ENCODE peak calls at places on chromosomes 7 and 10, in four cellular contexts. S, A, H and W are unnamed samples.

GRCh38 chr7:20217193-20217948 is at the start of gene MACC1:
- DNase-seq in S (no peak), A (no peak), H (peak), W (no peak)

GRCh38 chr10:50550291-50550839 is 73.4 kb downstream of the SGMS1 start:
- DNase-seq in S (no peak), A (no peak), H (no peak), W (no peak)

GRCh38 chr10:98852686-98853085 is 383.0 kb downstream of the HPSE2 start:
- DNase-seq in S (no peak), A (peak), H (no peak), W (no peak)

GRCh38 chr10:103783686-103784085 is 71.7 kb downstream of the SH3PXD2A start:
- DNase-seq in S (no peak), A (peak), H (no peak), W (no peak)

GRCh38 chr10:73997479-73997805 is 474 bp upstream of the VCL start:
- DNase-seq in S (no peak), A (no peak), H (no peak), W (no peak)

GRCh38 chr7:80136276-80137045 is 1.8 kb downstream of the GNAI1 start:
- DNase-seq in S (no peak), A (peak), H (peak), W (peak)

GRCh38 chr7:75642810-75643486 is 95.8 kb downstream of the HIP1 start:
- DNase-seq in S (peak), A (peak), H (peak), W (peak)

GRCh38 chr7:136009488-136010079 is 32.4 kb upstream of the MTPN start:
- DNase-seq in S (no peak), A (peak), H (peak), W (peak)

GRCh38 chr10:114301177-114301576 is 62.1 kb downstream of the VWA2 start:
- DNase-seq in S (no peak), A (no peak), H (peak), W (no peak)

GRCh38 chr10:76111986-76112825 is 680.8 kb downstream of the LRMDA start:
- DNase-seq in S (no peak), A (no peak), H (no peak), W (no peak)

GRCh38 chr10:118590334-118590733 is 5.1 kb downstream of the PRLHR start:
- DNase-seq in S (no peak), A (peak), H (peak), W (no peak)

GRCh38 chr10:62352356-62352963 is 21.7 kb upstream of the ZNF365 start:
- DNase-seq in S (no peak), A (peak), H (peak), W (peak)

GRCh38 chr7:93407239-93407638 is 167.3 kb downstream of the CALCR start:
- DNase-seq in S (no peak), A (no peak), H (no peak), W (no peak)

GRCh38 chr7:94123136-94123535 is 119.0 kb upstream of the BET1 start:
- DNase-seq in S (no peak), A (no peak), H (no peak), W (no peak)

GRCh38 chr7:50640779-50641178 is 75.6 kb upstream of the DDC start:
- DNase-seq in S (no peak), A (no peak), H (no peak), W (no peak)

GRCh38 chr7:129247087-129247486 is 22.3 kb downstream of the AHCYL2 start:
- DNase-seq in S (no peak), A (peak), H (no peak), W (no peak)

GRCh38 chr7:141076377-141076776 is 2.5 kb downstream of the TMEM178B start:
- DNase-seq in S (peak), A (no peak), H (no peak), W (no peak)

GRCh38 chr7:129298268-129298893 is 73.6 kb downstream of the AHCYL2 start:
- DNase-seq in S (peak), A (peak), H (peak), W (peak)

GRCh38 chr7:43921423-43921822 is 4.8 kb upstream of the UBE2D4 start:
- DNase-seq in S (no peak), A (no peak), H (no peak), W (no peak)

GRCh38 chr7:123054357-123055133 is 59.0 kb upstream of the TAS2R16 start:
- DNase-seq in S (no peak), A (no peak), H (peak), W (no peak)

GRCh38 chr7:51016546-51016945 is 233.8 kb upstream of the GRB10 start:
- DNase-seq in S (no peak), A (no peak), H (no peak), W (no peak)

GRCh38 chr10:52566471-52567246 is 205.9 kb downstream of the MBL2 start:
- DNase-seq in S (no peak), A (peak), H (peak), W (peak)

DNA sequence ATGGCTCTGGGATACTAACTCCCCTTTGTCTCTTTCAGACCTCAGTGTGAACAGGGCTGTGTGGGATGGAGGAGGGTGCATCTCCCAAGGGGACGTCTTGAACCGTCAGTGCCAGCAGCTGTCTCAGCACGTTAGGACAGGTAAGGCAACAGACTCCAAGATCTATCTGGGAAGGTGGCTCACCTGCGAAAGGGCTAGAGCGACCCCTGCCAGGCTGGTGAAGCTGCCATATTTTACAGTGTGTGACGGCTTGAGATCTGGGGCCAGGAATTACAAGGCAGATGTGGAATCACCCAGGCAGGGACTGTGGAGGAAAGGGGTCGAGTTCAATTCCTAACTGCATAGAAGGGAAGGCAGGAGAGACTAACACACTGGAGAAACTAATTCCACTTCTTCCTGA is 11.2 kb downstream of the MUC17 start:
- DNase-seq in S (no peak), A (no peak), H (no peak), W (no peak)
- TF ChIP-seq CTCF in S (no peak), A (no peak), H (no peak), W (no peak)

DNA sequence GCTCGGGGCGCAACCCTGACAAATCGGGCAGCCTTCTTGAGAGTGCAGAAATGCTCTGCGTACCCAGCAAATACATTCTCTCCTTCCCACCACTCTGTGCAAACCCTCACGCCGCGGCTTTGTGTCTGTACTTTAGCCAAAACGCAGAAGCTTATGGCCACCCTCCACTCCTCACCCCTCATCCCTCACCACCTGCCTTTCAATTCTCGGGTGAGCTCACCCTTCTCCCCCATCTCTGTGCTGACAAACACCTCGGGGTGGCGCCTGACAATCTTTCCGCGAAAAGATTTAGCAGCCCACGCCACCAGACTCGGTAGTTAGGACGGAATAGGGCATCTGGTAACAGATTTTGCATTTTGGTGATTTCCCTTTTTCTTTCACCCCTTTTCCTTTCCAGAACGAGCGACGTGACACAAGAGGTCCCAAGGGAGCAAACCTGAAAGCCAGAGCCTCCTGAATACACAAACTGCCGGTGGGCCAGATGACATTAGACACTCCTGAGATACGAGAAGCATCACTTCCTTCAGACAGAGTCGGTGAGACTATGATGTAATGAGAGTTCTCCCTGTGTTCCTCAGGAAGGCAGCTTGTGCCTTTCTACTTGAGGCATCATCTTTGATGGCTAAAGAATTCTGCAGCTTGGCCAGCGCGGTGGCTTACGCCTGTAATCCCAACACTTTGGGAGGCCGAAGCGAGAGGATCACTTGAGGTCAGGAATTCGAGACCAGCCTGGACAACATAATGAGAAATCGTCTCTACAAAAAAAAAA is 663 bp upstream of the ATAD1 start:
- DNase-seq in S (no peak), A (peak), H (peak), W (peak)
- TF ChIP-seq CTCF in S (peak), A (no peak), H (peak), W (no peak)

DNA sequence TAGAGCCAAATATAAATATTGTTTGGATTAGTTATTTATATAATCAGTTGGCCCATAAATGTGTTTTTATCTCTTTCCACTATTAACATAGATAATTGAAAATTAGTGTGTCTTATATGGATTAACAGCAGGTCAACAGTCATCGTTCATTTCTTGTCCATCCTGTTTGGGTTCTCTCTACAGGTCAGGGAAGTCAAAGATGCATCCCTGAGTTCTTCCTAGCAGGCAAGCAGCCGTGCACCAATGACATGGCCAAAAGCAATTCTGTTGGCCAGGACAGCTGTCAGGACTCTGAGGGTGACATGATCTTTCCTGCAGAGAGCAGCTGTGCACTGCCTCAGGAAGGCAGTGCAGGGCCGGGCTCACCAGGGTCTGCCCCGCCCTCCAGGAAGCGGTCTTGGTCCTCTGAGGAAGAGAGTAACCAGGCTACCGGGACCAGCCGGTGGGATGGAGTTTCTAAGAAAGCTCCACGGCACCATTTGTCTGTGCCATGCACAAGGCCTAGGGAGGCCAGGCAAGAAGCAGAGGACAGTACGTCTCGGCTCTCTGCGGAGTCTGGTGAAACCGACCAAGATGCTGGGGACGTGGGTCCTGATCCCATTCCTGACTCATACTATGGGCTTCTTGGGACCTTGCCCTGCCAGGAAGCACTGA is 15.9 kb downstream of the FBH1 start:
- DNase-seq in S (no peak), A (no peak), H (no peak), W (no peak)
- TF ChIP-seq CTCF in S (no peak), A (no peak), H (no peak), W (no peak)

DNA sequence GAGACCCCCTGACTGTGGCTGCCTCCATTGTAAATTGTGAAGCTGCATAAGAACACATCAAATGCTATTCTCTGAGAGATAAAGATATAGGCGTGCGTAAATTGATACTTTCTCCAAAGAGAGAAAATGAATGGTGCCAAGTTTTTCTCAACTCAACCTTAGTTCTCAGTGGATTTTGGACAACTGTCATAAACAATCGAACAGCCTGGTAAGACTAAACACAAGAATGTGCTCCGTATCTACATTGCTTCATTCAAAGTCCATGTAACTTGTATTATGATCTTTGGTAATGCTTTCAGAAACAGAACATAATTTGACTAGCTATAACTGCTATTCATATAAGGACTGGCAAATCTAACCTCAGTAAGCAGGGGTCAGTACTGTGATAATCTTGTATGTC is 429.1 kb downstream of the SEMA3D start:
- DNase-seq in S (no peak), A (no peak), H (no peak), W (no peak)
- TF ChIP-seq CTCF in S (no peak), A (no peak), H (no peak), W (no peak)

GRCh38 chr10:129335942-129336341 is 131.1 kb upstream of the MGMT start:
- DNase-seq in S (no peak), A (no peak), H (no peak), W (no peak)

GRCh38 chr10:129335396-129335795 is 131.6 kb upstream of the MGMT start:
- DNase-seq in S (no peak), A (no peak), H (no peak), W (no peak)

GRCh38 chr10:129334326-129334725 is 132.7 kb upstream of the MGMT start:
- DNase-seq in S (no peak), A (no peak), H (no peak), W (no peak)

GRCh38 chr10:129329375-129330040 is 137.5 kb upstream of the MGMT start:
- DNase-seq in S (no peak), A (no peak), H (no peak), W (no peak)

DNA sequence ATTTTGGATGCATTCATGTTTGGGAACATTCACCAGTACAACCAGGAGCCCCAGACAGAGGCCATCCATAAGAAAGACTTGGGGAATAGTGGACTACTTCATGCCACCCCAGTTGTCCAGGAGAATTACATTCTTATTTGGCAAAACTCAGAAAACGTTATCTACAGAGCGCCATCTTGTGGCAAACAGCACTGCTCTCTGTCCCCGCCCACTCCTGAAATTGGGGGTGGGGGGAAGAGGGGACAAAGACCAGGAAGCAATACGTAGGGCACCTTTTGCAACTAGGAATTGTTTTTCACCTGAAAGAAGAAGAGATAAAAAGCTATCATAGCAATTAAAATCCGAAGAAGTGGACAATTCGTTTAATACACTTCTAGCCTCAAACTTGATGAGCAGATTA is 134.6 kb upstream of the MGMT start:
- DNase-seq in S (peak), A (peak), H (peak), W (no peak)
- TF ChIP-seq CTCF in S (peak), A (peak), H (peak), W (peak)

GRCh38 chr7:67484244-67484751 is 487.7 kb downstream of the TYW1 start:
- DNase-seq in S (peak), A (peak), H (peak), W (peak)
- TF ChIP-seq CTCF in S (peak), A (peak), H (peak), W (peak)

GRCh38 chr10:131882590-131883451 is 18.0 kb upstream of the PPP2R2D start:
- DNase-seq in S (no peak), A (no peak), H (no peak), W (no peak)
- TF ChIP-seq CTCF in S (no peak), A (no peak), H (no peak), W (no peak)

GRCh38 chr10:17410907-17411306 is 43.5 kb downstream of the ST8SIA6 start:
- DNase-seq in S (no peak), A (no peak), H (no peak), W (no peak)

GRCh38 chr10:17415046-17415643 is 39.2 kb downstream of the ST8SIA6 start:
- DNase-seq in S (no peak), A (no peak), H (no peak), W (no peak)

GRCh38 chr10:17416442-17417211 is 37.8 kb downstream of the ST8SIA6 start:
- DNase-seq in S (no peak), A (no peak), H (no peak), W (no peak)

GRCh38 chr10:17409170-17409733 is 45.1 kb downstream of the ST8SIA6 start:
- DNase-seq in S (no peak), A (peak), H (peak), W (peak)

GRCh38 chr10:17412323-17412722 is 42.1 kb downstream of the ST8SIA6 start:
- DNase-seq in S (no peak), A (no peak), H (peak), W (no peak)
- TF ChIP-seq CTCF in S (no peak), A (peak), H (peak), W (no peak)

GRCh38 chr10:102112210-102112817 is 7.9 kb downstream of the LDB1 start:
- DNase-seq in S (no peak), A (no peak), H (no peak), W (no peak)
- TF ChIP-seq CTCF in S (peak), A (peak), H (no peak), W (peak)

GRCh38 chr7:100965723-100966541 is 3.4 kb upstream of the MUC12 start:
- DNase-seq in S (peak), A (peak), H (peak), W (peak)

GRCh38 chr7:100965051-100965722 is 4.2 kb upstream of the MUC12 start:
- DNase-seq in S (no peak), A (no peak), H (no peak), W (no peak)

GRCh38 chr7:100968031-100968430 is 1.3 kb upstream of the MUC12 start:
- DNase-seq in S (no peak), A (no peak), H (no peak), W (no peak)

GRCh38 chr7:100967292-100967863 is 2.0 kb upstream of the MUC12 start:
- DNase-seq in S (no peak), A (no peak), H (no peak), W (no peak)

DNA sequence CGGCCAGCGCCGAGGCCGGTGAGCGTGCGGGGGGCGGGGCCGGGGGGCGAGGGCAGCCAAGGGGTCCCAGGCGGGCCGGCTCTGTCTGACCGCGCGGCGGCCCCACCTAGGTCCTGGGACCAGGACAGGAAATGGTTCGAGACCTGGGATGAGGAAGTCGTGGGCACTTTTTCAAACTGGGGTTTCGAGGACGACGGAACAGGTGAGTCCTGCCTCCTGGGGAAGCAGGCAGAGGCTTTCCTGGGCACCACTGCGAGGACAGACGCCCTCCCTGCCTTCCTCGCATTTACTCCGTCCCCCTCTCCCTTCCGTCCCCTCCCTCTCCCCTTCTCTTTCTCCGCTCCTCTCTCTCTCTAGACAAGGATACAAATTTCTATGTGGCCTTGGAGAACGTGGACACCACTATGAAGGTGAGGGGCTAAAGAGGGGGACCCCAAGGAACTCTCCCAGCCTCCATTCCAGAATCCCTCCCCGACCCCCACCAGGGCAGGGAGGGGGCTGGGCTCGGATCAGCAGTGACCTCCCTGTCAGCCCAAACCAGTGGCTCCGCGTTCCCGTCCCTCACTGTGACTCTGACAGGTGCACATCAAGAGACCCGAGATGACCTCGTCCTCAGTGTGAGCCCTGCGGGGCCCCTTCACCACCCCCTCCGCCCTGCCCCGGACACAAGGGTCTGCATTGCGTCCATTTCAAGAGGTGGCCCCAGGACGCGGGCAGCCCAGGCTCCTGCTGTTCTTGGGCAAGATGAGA is 2.6 kb upstream of the MUC12 start:
- DNase-seq in S (no peak), A (no peak), H (no peak), W (no peak)
- TF ChIP-seq CTCF in S (peak), A (no peak), H (no peak), W (no peak)